ENCODE peak calls at places on chromosomes 1 and 21, in four cellular contexts. L, G, N and F are unnamed samples.

GRCh38 chr1:237736372-237737029 is 154.2 kb downstream of the ZP4 start:
- DNase-seq in L (peak; percentile 80), G (peak; percentile 50), N (peak; percentile 1), F (no peak)

GRCh38 chr21:36700961-36701911 is 2.3 kb downstream of the SIM2 start:
- DNase-seq in L (peak; percentile 56), G (peak; percentile 77), N (no peak), F (peak; percentile 54)

GRCh38 chr1:23779826-23780371 is 1.7 kb downstream of the PITHD1 start:
- DNase-seq in L (no peak), G (no peak), N (peak; percentile 65), F (no peak)

GRCh38 chr1:6091823-6092109 is 46.1 kb downstream of the KCNAB2 start:
- DNase-seq in L (no peak), G (no peak), N (no peak), F (no peak)

GRCh38 chr21:46183910-46184624 is at the start of gene SPATC1L:
- DNase-seq in L (peak; percentile 92), G (peak; percentile 74), N (peak; percentile 83), F (peak; percentile 71)

GRCh38 chr1:64965239-64966157 is 851 bp downstream of the JAK1 start:
- DNase-seq in L (peak; percentile 72), G (peak; percentile 74), N (peak; percentile 76), F (peak; percentile 29)

GRCh38 chr1:215376544-215377264 is 190.4 kb upstream of the KCTD3 start:
- DNase-seq in L (no peak), G (no peak), N (no peak), F (no peak)

GRCh38 chr1:19646366-19646765 is 2.3 kb downstream of the NBL1 start:
- DNase-seq in L (no peak), G (no peak), N (no peak), F (no peak)

GRCh38 chr21:26769613-26770188 is 75.5 kb downstream of the ADAMTS1 start:
- DNase-seq in L (peak; percentile 33), G (no peak), N (peak; percentile 73), F (no peak)

GRCh38 chr1:79792212-79792575 is 785.7 kb upstream of the ADGRL4 start:
- DNase-seq in L (no peak), G (no peak), N (peak; percentile 85), F (no peak)

GRCh38 chr1:94096797-94097549 is 24.0 kb downstream of the ABCA4 start:
- DNase-seq in L (no peak), G (no peak), N (peak; percentile 71), F (no peak)

GRCh38 chr1:234611153-234611798 is 1.3 kb upstream of the IRF2BP2 start:
- DNase-seq in L (peak; percentile 95), G (no peak), N (peak; percentile 83), F (peak; percentile 71)

GRCh38 chr1:218996362-218996761 is 177.3 kb upstream of the LYPLAL1 start:
- DNase-seq in L (no peak), G (no peak), N (no peak), F (no peak)

GRCh38 chr1:51760872-51761271 is 117.7 kb downstream of the NRDC start:
- DNase-seq in L (no peak), G (no peak), N (no peak), F (no peak)

GRCh38 chr1:151620286-151620685 is 8.4 kb downstream of the SNX27 start:
- DNase-seq in L (no peak), G (no peak), N (peak; percentile 74), F (no peak)

GRCh38 chr1:171455967-171456366 is 29.4 kb upstream of the PRRC2C start:
- DNase-seq in L (no peak), G (no peak), N (peak; percentile 11), F (no peak)
- H2BK15ac ChIP-seq in L (no peak overlapping the region), G (no peak overlapping the region), N (no peak overlapping the region), F (no peak overlapping the region)

GRCh38 chr1:244451951-244452795 is 464 bp upstream of the ADSS2 start:
- DNase-seq in L (peak; percentile 100), G (peak; percentile 98), N (peak; percentile 99), F (peak; percentile 99)
- H3K9ac ChIP-seq in L (peak overlapping the region; percentile 36), G (no peak overlapping the region), N (peak overlapping the region; percentile 48), F (no peak overlapping the region)

GRCh38 chr1:204684551-204685235 is 845 bp downstream of the LRRN2 start:
- DNase-seq in L (peak; percentile 65), G (peak; percentile 74), N (no peak), F (no peak)
- H2BK15ac ChIP-seq in L (no peak overlapping the region), G (no peak overlapping the region), N (no peak overlapping the region), F (peak overlapping the region; percentile 49)

GRCh38 chr1:226827968-226828513 is 42.4 kb upstream of the PSEN2 start:
- DNase-seq in L (peak; percentile 98), G (peak; percentile 97), N (peak; percentile 93), F (peak; percentile 92)
- H3K9ac ChIP-seq in L (peak overlapping the region; percentile 79), G (no peak overlapping the region), N (peak overlapping the region; percentile 65), F (no peak overlapping the region)